ENCODE peak calls at places on chromosomes 16 and 17, in six cellular contexts. L, I, F, U, R and G are unnamed samples.
A peak's percentile ranks its signal among the peaks of the same experiment; 100 is the strongest.

GRCh38 chr17:4738136-4739121 is 1.2 kb upstream of the ZMYND15 start:
- DNase-seq in F (no peak), I (no peak), U (no peak), R (no peak), L (no peak), G (no peak)

GRCh38 chr17:50148226-50149098 is 2.0 kb downstream of the PPP1R9B start:
- DNase-seq in I (peak; percentile 61), R (peak; percentile 53), U (peak; percentile 65), L (peak; percentile 48), F (no peak), G (peak; percentile 33)

GRCh38 chr17:76545918-76546555 is 6.2 kb downstream of the PRCD start:
- DNase-seq in I (no peak), U (no peak), R (peak; percentile 14), L (no peak), F (no peak), G (no peak)

GRCh38 chr16:46974352-46974751 is 878 bp upstream of the DNAJA2 start:
- DNase-seq in L (no peak), R (no peak), I (peak; percentile 16), F (no peak), U (no peak), G (no peak)

GRCh38 chr17:4393806-4394205 is 27.3 kb upstream of the UBE2G1 start:
- DNase-seq in R (no peak), F (no peak), I (no peak), U (no peak), L (no peak), G (no peak)

GRCh38 chr17:45261577-45262515 is at the start of gene SPATA32:
- DNase-seq in L (peak; percentile 55), R (peak; percentile 68), I (peak; percentile 50), F (no peak), U (peak; percentile 52), G (peak; percentile 37)

GRCh38 chr17:69853533-69854262 is 221.3 kb upstream of the KCNJ16 start:
- DNase-seq in F (no peak), I (peak; percentile 45), R (peak; percentile 15), L (no peak), U (no peak), G (no peak)

GRCh38 chr17:55814377-55814776 is 63.5 kb downstream of the PCTP start:
- DNase-seq in R (peak; percentile 51), F (no peak), I (no peak), L (no peak), U (no peak), G (no peak)

GRCh38 chr16:8764486-8765250 is 32.8 kb downstream of the TMEM186 start:
- DNase-seq in F (no peak), R (no peak), I (no peak), U (no peak), L (no peak), G (no peak)

GRCh38 chr17:29640413-29640812 is 17.7 kb upstream of the CORO6 start:
- DNase-seq in R (no peak), I (peak; percentile 88), F (no peak), L (no peak), U (no peak), G (no peak)

GRCh38 chr16:84633622-84634021 is 14.7 kb upstream of the KLHL36 start:
- DNase-seq in U (peak; percentile 77), L (no peak), R (peak; percentile 88), F (no peak), I (no peak), G (no peak)

GRCh38 chr17:69067274-69068047 is 6.7 kb upstream of the ABCA9 start:
- DNase-seq in R (no peak), U (no peak), I (no peak), F (no peak), L (no peak), G (no peak)

GRCh38 chr16:70565053-70565452 is 41.4 kb downstream of the SF3B3 start:
- DNase-seq in F (no peak), I (no peak), U (no peak), R (no peak), L (no peak), G (no peak)

GRCh38 chr17:76193616-76194015 is 46.7 kb downstream of the RNF157 start:
- DNase-seq in R (no peak), I (no peak), F (no peak), U (no peak), L (no peak), G (no peak)

GRCh38 chr17:59149051-59149450 is 5.9 kb downstream of the SKA2 start:
- DNase-seq in I (peak; percentile 70), U (no peak), F (no peak), R (no peak), L (no peak), G (no peak)

GRCh38 chr17:76292567-76292966 is 15.5 kb downstream of the QRICH2 start:
- DNase-seq in F (no peak), L (no peak), I (no peak), U (no peak), R (no peak), G (no peak)

GRCh38 chr16:53061701-53062159 is 6.9 kb downstream of the CHD9 start:
- DNase-seq in I (no peak), U (no peak), R (peak; percentile 49), L (no peak), F (no peak), G (no peak)

GRCh38 chr17:79707931-79708891 is 22.5 kb upstream of the ENPP7 start:
- DNase-seq in L (peak; percentile 33), I (peak; percentile 51), U (peak; percentile 64), F (no peak), R (no peak), G (peak; percentile 72)

GRCh38 chr17:51118330-51119195 is 2.1 kb downstream of the SPAG9 start:
- DNase-seq in F (no peak), I (no peak), L (no peak), U (no peak), R (no peak), G (no peak)

GRCh38 chr17:55783684-55784245 is 32.9 kb downstream of the PCTP start:
- DNase-seq in R (peak; percentile 82), F (no peak), I (peak; percentile 61), U (peak; percentile 53), L (no peak), G (no peak)

GRCh38 chr17:49515196-49515770 is 20.2 kb downstream of the NGFR start:
- DNase-seq in I (peak; percentile 93), L (no peak), U (peak; percentile 94), F (no peak), R (peak; percentile 92), G (no peak)

GRCh38 chr17:48834973-48835372 is 4.1 kb downstream of the CALCOCO2 start:
- DNase-seq in L (no peak), I (no peak), R (no peak), F (no peak), U (no peak), G (no peak)

GRCh38 chr16:971981-972315 is 1.2 kb upstream of the LMF1 start:
- DNase-seq in L (no peak), I (no peak), R (no peak), F (no peak), U (no peak), G (no peak)

GRCh38 chr16:27779719-27780161 is 229.8 kb downstream of the KATNIP start:
- DNase-seq in U (peak; percentile 58), F (peak; percentile 7), I (peak; percentile 36), L (no peak), R (no peak), G (peak; percentile 75)

GRCh38 chr17:80451104-80451775 is 25.2 kb downstream of the NPTX1 start:
- DNase-seq in I (no peak), U (no peak), R (no peak), L (no peak), F (no peak), G (no peak)

GRCh38 chr17:19417611-19418010 is 6.6 kb downstream of the RNF112 start:
- DNase-seq in I (no peak), U (no peak), F (no peak), L (no peak), R (no peak), G (no peak)

GRCh38 chr16:56631832-56632159 is 663 bp upstream of the MT1M start:
- DNase-seq in I (peak; percentile 19), L (no peak), U (no peak), F (no peak), R (no peak), G (no peak)